ENCODE peak calls at places on chromosomes 13 and 19, in nine cellular contexts. V, Y, H, M, F, Q, I, W and P are unnamed samples.

GRCh38 chr13:41384749-41385503 is 72.4 kb upstream of the RGCC start:
- DNase-seq in V (peak), Y (no peak), H (peak), M (no peak), F (peak), Q (no peak), I (no peak), W (no peak), P (no peak)

GRCh38 chr13:48891586-48891985 is 84.1 kb upstream of the FNDC3A start:
- DNase-seq in V (peak), Y (no peak), H (peak), M (no peak), F (peak), Q (no peak), I (no peak), W (peak), P (peak)

GRCh38 chr13:73421310-73421912 is 362.6 kb downstream of the KLF5 start:
- DNase-seq in V (no peak), Y (no peak), H (peak), M (no peak), F (peak), Q (no peak), I (no peak), W (no peak), P (peak)

GRCh38 chr13:59823495-59823894 is 340.2 kb downstream of the DIAPH3 start:
- DNase-seq in V (peak), Y (no peak), H (peak), M (no peak), F (peak), Q (no peak), I (no peak), W (no peak), P (peak)

GRCh38 chr13:24220086-24220703 is 59.7 kb downstream of the SPATA13 start:
- DNase-seq in V (peak), Y (peak), H (peak), M (peak), F (peak), Q (peak), I (no peak), W (peak), P (peak)

GRCh38 chr13:49060698-49061387 is 85.1 kb downstream of the FNDC3A start:
- DNase-seq in V (no peak), Y (no peak), H (peak), M (no peak), F (peak), Q (no peak), I (no peak), W (no peak), P (no peak)

GRCh38 chr13:20699715-20700114 is 3.8 kb upstream of the IL17D start:
- DNase-seq in V (no peak), Y (no peak), H (no peak), M (no peak), F (no peak), Q (no peak), I (no peak), W (no peak), P (no peak)

GRCh38 chr19:2636897-2637683 is 65.4 kb downstream of the GNG7 start:
- DNase-seq in V (peak), Y (peak), H (peak), M (peak), F (peak), Q (peak), I (no peak), W (peak), P (no peak)

GRCh38 chr13:97281028-97281427 is 58.9 kb downstream of the MBNL2 start:
- DNase-seq in V (no peak), Y (no peak), H (no peak), M (no peak), F (no peak), Q (no peak), I (no peak), W (no peak), P (no peak)

GRCh38 chr13:111179908-111180756 is 65.0 kb downstream of the ARHGEF7 start:
- DNase-seq in V (no peak), Y (no peak), H (no peak), M (no peak), F (no peak), Q (no peak), I (no peak), W (no peak), P (no peak)

GRCh38 chr13:111233080-111233479 is 87.4 kb upstream of the TEX29 start:
- DNase-seq in V (no peak), Y (no peak), H (peak), M (no peak), F (no peak), Q (no peak), I (no peak), W (no peak), P (no peak)

GRCh38 chr19:51735759-51736449 is 12.1 kb upstream of the HAS1 start:
- DNase-seq in V (no peak), Y (no peak), H (peak), M (no peak), F (peak), Q (no peak), I (no peak), W (no peak), P (peak)

GRCh38 chr19:36097036-36097435 is 13.9 kb upstream of the OVOL3 start:
- DNase-seq in V (no peak), Y (no peak), H (no peak), M (peak), F (no peak), Q (no peak), I (no peak), W (no peak), P (no peak)

GRCh38 chr13:21328201-21328600 is 130.9 kb downstream of the ZDHHC20 start:
- DNase-seq in V (no peak), Y (no peak), H (no peak), M (peak), F (no peak), Q (peak), I (no peak), W (no peak), P (no peak)

GRCh38 chr19:51552996-51553725 is 17.9 kb upstream of the ZNF175 start:
- DNase-seq in V (peak), Y (peak), H (peak), M (peak), F (peak), Q (peak), I (no peak), W (peak), P (peak)

GRCh38 chr19:45687599-45687998 is 4.2 kb downstream of the SNRPD2 start:
- DNase-seq in V (no peak), Y (no peak), H (no peak), M (no peak), F (no peak), Q (no peak), I (no peak), W (no peak), P (no peak)

GRCh38 chr13:32164622-32165268 is 133.2 kb downstream of the FRY start:
- DNase-seq in V (peak), Y (peak), H (peak), M (peak), F (peak), Q (peak), I (peak), W (peak), P (peak)

GRCh38 chr19:34365463-34366401 is 736 bp downstream of the GPI start:
- DNase-seq in V (peak), Y (no peak), H (peak), M (peak), F (peak), Q (peak), I (no peak), W (no peak), P (peak)

GRCh38 chr19:8635422-8635821 is 5.0 kb downstream of the NFILZ start:
- DNase-seq in V (no peak), Y (no peak), H (peak), M (no peak), F (peak), Q (no peak), I (no peak), W (no peak), P (peak)

GRCh38 chr13:66574606-66575005 is 655.5 kb downstream of the PCDH9 start:
- DNase-seq in V (no peak), Y (no peak), H (peak), M (no peak), F (peak), Q (no peak), I (no peak), W (no peak), P (peak)

GRCh38 chr13:25292301-25292700 is 5.0 kb upstream of the MTMR6 start:
- DNase-seq in V (peak), Y (no peak), H (peak), M (no peak), F (no peak), Q (peak), I (no peak), W (no peak), P (peak)

GRCh38 chr19:47469419-47469700 is 2.3 kb downstream of the SLC8A2 start:
- DNase-seq in V (no peak), Y (no peak), H (no peak), M (no peak), F (no peak), Q (no peak), I (no peak), W (no peak), P (no peak)
- H2AFZ ChIP-seq in V (no peak), Y (no peak), H (no peak), M (no peak), F (no peak), Q (no peak), I (no peak), W (no peak), P (no peak)

GRCh38 chr19:860481-861098 is 1.1 kb downstream of the CFD start:
- DNase-seq in V (peak), Y (peak), H (peak), M (peak), F (peak), Q (no peak), I (no peak), W (peak), P (peak)

GRCh38 chr19:858284-858683 is 1.2 kb upstream of the CFD start:
- DNase-seq in V (no peak), Y (no peak), H (no peak), M (no peak), F (no peak), Q (no peak), I (no peak), W (no peak), P (no peak)

GRCh38 chr19:861756-862528 is 2.5 kb downstream of the CFD start:
- DNase-seq in V (peak), Y (peak), H (no peak), M (peak), F (peak), Q (peak), I (no peak), W (peak), P (no peak)

GRCh38 chr19:861099-861755 is 1.8 kb downstream of the CFD start:
- DNase-seq in V (no peak), Y (no peak), H (no peak), M (no peak), F (no peak), Q (no peak), I (no peak), W (no peak), P (no peak)

DNA sequence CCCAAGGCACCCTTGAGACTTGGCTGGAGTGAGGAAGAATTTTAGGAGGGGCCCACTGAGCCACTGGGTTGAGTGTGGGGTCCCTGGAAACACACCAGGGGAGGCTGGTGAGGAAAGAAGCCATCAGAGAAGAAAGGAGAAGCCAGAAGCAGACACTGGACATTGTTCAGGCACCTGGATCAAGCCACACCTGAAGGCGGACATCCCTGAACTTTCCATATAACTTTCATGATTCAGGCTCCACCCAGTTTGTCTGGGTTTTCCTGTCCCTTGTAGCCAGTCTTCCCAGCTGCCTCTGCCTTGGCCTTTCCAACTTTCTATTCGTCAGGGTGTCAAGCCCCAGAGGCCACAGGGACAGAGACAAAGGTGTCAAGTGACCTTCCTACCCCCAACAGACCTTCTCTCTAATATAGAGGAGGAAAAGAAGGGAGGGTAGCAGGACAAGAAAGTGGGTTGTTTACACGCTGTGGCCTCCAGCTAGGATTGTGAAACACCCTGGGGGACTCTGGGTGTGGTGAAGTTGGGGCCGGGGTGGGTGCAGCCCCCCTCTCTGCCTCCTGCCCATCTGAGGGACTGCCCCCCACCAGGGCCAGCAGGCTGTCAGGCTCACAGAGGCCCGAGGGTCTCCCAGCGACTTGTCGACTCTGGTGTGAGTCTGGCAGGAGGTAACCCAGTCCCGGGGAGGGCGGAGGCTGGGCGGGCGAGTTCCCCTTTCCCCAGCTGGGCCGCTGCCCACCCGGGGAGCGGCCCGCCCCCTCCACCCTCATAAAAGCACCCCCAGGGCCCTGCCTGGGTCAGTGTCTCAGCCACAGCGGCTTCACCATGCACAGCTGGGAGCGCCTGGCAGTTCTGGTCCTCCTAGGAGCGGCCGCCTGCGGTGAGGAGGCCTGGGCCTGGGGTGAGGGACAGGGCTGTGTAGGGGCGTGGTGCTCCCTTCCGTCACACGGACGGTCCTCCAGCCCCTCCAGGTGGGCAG is at the start of gene CFD:
- DNase-seq in V (no peak), Y (no peak), H (no peak), M (no peak), F (peak), Q (no peak), I (no peak), W (no peak), P (no peak)
- H3K9ac ChIP-seq in V (peak), Y (peak), H (no peak), M (no peak), F (peak), Q (no peak), I (no peak), W (peak), P (no peak)

DNA sequence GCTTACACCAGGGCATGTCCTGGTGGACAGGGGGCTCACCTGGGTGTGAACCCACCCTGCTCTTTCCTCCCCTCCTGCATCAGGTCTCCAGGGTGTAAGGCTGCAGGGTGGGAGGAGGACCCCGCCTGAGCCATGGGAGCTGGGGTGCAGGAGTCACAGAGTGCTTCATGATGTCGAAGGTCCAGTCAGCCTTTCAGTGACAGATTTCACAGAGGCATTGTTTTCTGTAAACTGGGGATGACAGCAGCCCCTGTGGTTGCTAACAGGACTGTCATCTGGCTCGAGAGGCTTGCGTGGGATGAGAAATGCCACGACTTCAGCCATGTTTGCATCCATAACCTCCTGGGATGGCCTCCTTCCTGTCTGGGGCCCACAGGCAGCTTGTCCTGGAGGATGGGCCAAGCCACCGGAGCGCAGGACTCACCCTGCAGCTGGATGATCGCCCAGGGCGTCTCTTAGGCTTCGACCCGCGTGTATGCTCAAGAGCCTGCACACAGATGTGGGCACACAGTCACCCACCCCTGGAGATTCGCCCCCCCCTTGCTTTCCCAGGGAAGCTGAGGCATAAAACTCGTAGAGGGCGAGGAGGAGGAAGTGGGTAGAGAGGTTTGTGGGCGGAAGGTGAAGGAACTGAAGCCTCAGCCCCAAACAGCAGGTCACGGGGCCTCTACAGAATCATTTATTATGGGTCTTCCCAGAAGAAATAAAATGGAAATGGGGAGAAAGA is 4.9 kb downstream of the NANOS3 start:
- DNase-seq in V (peak), Y (no peak), H (peak), M (peak), F (peak), Q (no peak), I (no peak), W (no peak), P (peak)
- H3K4me2 ChIP-seq in V (peak), Y (no peak), H (no peak), M (peak), F (peak), Q (no peak), I (peak), W (peak), P (peak)

DNA sequence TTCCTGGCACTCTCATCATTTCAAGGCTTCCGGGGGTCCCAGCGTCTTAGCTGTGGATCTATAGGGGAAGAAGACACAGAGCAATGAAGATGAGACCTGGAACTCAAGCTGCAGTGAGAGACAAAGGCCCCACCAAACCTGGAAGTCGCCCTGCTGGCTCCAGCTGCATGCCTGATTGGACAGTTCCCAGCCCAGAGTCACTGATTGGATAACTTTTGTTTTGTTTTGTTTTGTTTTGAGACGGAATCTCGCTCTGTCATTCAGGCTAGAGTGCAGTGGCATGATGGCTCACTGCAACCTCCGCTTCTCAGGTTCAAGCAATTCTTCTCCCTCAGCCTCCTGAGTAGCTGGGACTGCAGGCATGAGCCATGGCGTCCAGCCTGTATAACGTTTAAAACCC is 6.4 kb upstream of the ZNF431 start:
- DNase-seq in V (no peak), Y (no peak), H (no peak), M (no peak), F (no peak), Q (no peak), I (no peak), W (no peak), P (no peak)
- H2AFZ ChIP-seq in V (no peak), Y (peak), H (no peak), M (no peak), F (no peak), Q (no peak), I (no peak), W (peak), P (no peak)